ENCODE peak calls at places on chromosomes 6 and 20, in five cellular contexts. One of them, this sample, is unnamed.

GRCh38 chr20:40687384-40688128 is 1.5 kb downstream of the MAFB start:
- DNase-seq in OCI-LY7: no peak
- DNase-seq in ascending aorta: peak; percentile 77
- DNase-seq in right cardiac atrium: peak; percentile 91
- DNase-seq in uterus: peak; percentile 38
- DNase-seq in this sample: no peak

GRCh38 chr6:81088133-81088532 is 664.3 kb downstream of the TENT5A start:
- DNase-seq in OCI-LY7: no peak
- DNase-seq in ascending aorta: no peak
- DNase-seq in right cardiac atrium: no peak
- DNase-seq in uterus: no peak
- DNase-seq in this sample: no peak

GRCh38 chr6:42199106-42199981 is 4.6 kb upstream of the GUCA1B start:
- DNase-seq in OCI-LY7: no peak
- DNase-seq in ascending aorta: no peak
- DNase-seq in right cardiac atrium: no peak
- DNase-seq in uterus: no peak
- DNase-seq in this sample: no peak

GRCh38 chr6:161261325-161261724 is 12.5 kb downstream of the AGPAT4 start:
- DNase-seq in OCI-LY7: no peak
- DNase-seq in ascending aorta: no peak
- DNase-seq in right cardiac atrium: no peak
- DNase-seq in uterus: no peak
- DNase-seq in this sample: no peak

GRCh38 chr6:12614468-12614867 is 102.1 kb upstream of the PHACTR1 start:
- DNase-seq in OCI-LY7: no peak
- DNase-seq in ascending aorta: no peak
- DNase-seq in right cardiac atrium: no peak
- DNase-seq in uterus: no peak
- DNase-seq in this sample: no peak

GRCh38 chr6:148507774-148508173 is 165.1 kb downstream of the SASH1 start:
- DNase-seq in OCI-LY7: no peak
- DNase-seq in ascending aorta: peak; percentile 83
- DNase-seq in right cardiac atrium: no peak
- DNase-seq in uterus: no peak
- DNase-seq in this sample: no peak

GRCh38 chr6:152124432-152125074 is 317.1 kb downstream of the ESR1 start:
- DNase-seq in OCI-LY7: peak; percentile 44
- DNase-seq in ascending aorta: no peak
- DNase-seq in right cardiac atrium: no peak
- DNase-seq in uterus: no peak
- DNase-seq in this sample: peak; percentile 18

GRCh38 chr6:106396426-106397220 is 36.1 kb downstream of the CRYBG1 start:
- DNase-seq in OCI-LY7: no peak
- DNase-seq in ascending aorta: no peak
- DNase-seq in right cardiac atrium: no peak
- DNase-seq in uterus: no peak
- DNase-seq in this sample: no peak

GRCh38 chr20:25275813-25276532 is 28.1 kb downstream of the PYGB start:
- DNase-seq in OCI-LY7: no peak
- DNase-seq in ascending aorta: peak; percentile 56
- DNase-seq in right cardiac atrium: no peak
- DNase-seq in uterus: peak; percentile 5
- DNase-seq in this sample: no peak

GRCh38 chr6:166849762-166850181 is 106.6 kb downstream of the RNASET2 start:
- DNase-seq in OCI-LY7: peak; percentile 16
- DNase-seq in ascending aorta: no peak
- DNase-seq in right cardiac atrium: no peak
- DNase-seq in uterus: no peak
- DNase-seq in this sample: no peak

GRCh38 chr6:105135056-105135455 is 44.8 kb downstream of the POPDC3 start:
- DNase-seq in OCI-LY7: no peak
- DNase-seq in ascending aorta: no peak
- DNase-seq in right cardiac atrium: no peak
- DNase-seq in uterus: no peak
- DNase-seq in this sample: no peak

GRCh38 chr20:25706793-25707192 is 10.1 kb upstream of the ZNF337 start:
- DNase-seq in OCI-LY7: no peak
- DNase-seq in ascending aorta: no peak
- DNase-seq in right cardiac atrium: no peak
- DNase-seq in uterus: no peak
- DNase-seq in this sample: peak; percentile 38

GRCh38 chr20:10610266-10610665 is 63.5 kb downstream of the JAG1 start:
- DNase-seq in OCI-LY7: no peak
- DNase-seq in ascending aorta: no peak
- DNase-seq in right cardiac atrium: peak; percentile 78
- DNase-seq in uterus: no peak
- DNase-seq in this sample: no peak

GRCh38 chr6:102732908-102733307 is 1339.4 kb downstream of the GRIK2 start:
- DNase-seq in OCI-LY7: no peak
- DNase-seq in ascending aorta: no peak
- DNase-seq in right cardiac atrium: no peak
- DNase-seq in uterus: no peak
- DNase-seq in this sample: no peak

GRCh38 chr6:33008944-33009861 is at the start of gene HLA-DOA:
- DNase-seq in OCI-LY7: peak; percentile 89
- DNase-seq in ascending aorta: no peak
- DNase-seq in right cardiac atrium: no peak
- DNase-seq in uterus: no peak
- DNase-seq in this sample: peak; percentile 17

GRCh38 chr6:125393449-125393858 is 91.7 kb upstream of the HDDC2 start:
- DNase-seq in OCI-LY7: peak; percentile 4
- DNase-seq in ascending aorta: no peak
- DNase-seq in right cardiac atrium: no peak
- DNase-seq in uterus: no peak
- DNase-seq in this sample: no peak

GRCh38 chr6:166078294-166078693 is 89.4 kb downstream of the TBXT start:
- DNase-seq in OCI-LY7: no peak
- DNase-seq in ascending aorta: no peak
- DNase-seq in right cardiac atrium: no peak
- DNase-seq in uterus: no peak
- DNase-seq in this sample: no peak

GRCh38 chr20:10793741-10794140 is 119.9 kb upstream of the JAG1 start:
- DNase-seq in OCI-LY7: no peak
- DNase-seq in ascending aorta: no peak
- DNase-seq in right cardiac atrium: no peak
- DNase-seq in uterus: no peak
- DNase-seq in this sample: no peak

GRCh38 chr6:25010917-25011625 is 75.3 kb upstream of the RIPOR2 start:
- DNase-seq in OCI-LY7: no peak
- DNase-seq in ascending aorta: no peak
- DNase-seq in right cardiac atrium: no peak
- DNase-seq in uterus: no peak
- DNase-seq in this sample: no peak

GRCh38 chr6:15595461-15596173 is 67.2 kb downstream of the DTNBP1 start:
- DNase-seq in OCI-LY7: no peak
- DNase-seq in ascending aorta: peak; percentile 66
- DNase-seq in right cardiac atrium: no peak
- DNase-seq in uterus: no peak
- DNase-seq in this sample: no peak

GRCh38 chr6:125267806-125268523 is 33.8 kb downstream of the HDDC2 start:
- DNase-seq in OCI-LY7: no peak
- DNase-seq in ascending aorta: no peak
- DNase-seq in right cardiac atrium: no peak
- DNase-seq in uterus: no peak
- DNase-seq in this sample: no peak

DNA sequence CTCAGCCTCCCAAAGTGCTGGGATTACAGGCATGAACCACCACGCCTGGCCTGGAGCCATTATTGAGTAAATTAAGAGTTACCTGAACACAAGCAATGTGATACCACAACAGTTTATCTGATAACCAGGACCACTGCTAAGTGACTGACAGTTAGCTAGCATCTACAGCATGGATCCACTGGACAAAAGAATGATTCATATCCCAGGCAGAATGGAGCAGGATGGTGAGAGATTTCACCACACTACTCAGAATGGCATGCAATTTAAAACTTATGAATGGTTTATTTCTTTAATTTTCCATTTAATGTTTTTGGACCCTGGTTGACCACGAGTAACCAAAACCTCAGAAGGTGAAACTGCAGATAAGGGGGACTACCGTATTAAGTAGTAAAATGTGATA is 48.6 kb downstream of the RALGAPA2 start:
- DNase-seq in OCI-LY7: no peak
- DNase-seq in ascending aorta: no peak
- DNase-seq in right cardiac atrium: no peak
- DNase-seq in uterus: no peak
- DNase-seq in this sample: no peak
- H3K4me1 ChIP-seq in OCI-LY7: peaks cover 10% of the 10 kb centered on the region
- H3K4me1 ChIP-seq in ascending aorta: no peaks in the 10 kb centered on the region
- H3K4me1 ChIP-seq in right cardiac atrium: no peaks in the 10 kb centered on the region
- H3K4me1 ChIP-seq in uterus: no peaks in the 10 kb centered on the region
- H3K4me1 ChIP-seq in this sample: peaks cover 8% of the 10 kb centered on the region

DNA sequence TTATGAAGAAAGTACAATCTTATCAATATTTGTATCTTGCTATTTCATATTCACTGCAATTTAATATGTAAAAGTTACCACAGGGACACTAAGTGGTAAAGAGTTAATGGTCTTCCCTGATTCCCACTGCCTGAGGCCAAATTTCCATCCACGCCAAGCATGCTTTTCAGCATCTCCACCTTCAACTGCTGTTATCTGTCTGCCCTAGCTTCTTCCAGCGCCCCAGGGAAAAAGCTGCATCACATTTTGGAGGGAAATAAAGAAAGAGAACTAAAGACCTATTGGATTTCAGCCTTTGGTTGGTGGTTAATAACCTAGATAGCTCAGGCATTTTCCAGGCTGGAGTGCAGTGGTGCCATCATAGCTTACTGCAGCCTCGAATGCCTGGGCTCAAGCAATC is 61.3 kb upstream of the NKX2-2 start:
- DNase-seq in OCI-LY7: no peak
- DNase-seq in ascending aorta: no peak
- DNase-seq in right cardiac atrium: no peak
- DNase-seq in uterus: no peak
- DNase-seq in this sample: no peak
- H3K4me1 ChIP-seq in OCI-LY7: no peaks in the 10 kb centered on the region
- H3K4me1 ChIP-seq in ascending aorta: no peaks in the 10 kb centered on the region
- H3K4me1 ChIP-seq in right cardiac atrium: no peaks in the 10 kb centered on the region
- H3K4me1 ChIP-seq in uterus: no peaks in the 10 kb centered on the region
- H3K4me1 ChIP-seq in this sample: peaks cover 15% of the 10 kb centered on the region

DNA sequence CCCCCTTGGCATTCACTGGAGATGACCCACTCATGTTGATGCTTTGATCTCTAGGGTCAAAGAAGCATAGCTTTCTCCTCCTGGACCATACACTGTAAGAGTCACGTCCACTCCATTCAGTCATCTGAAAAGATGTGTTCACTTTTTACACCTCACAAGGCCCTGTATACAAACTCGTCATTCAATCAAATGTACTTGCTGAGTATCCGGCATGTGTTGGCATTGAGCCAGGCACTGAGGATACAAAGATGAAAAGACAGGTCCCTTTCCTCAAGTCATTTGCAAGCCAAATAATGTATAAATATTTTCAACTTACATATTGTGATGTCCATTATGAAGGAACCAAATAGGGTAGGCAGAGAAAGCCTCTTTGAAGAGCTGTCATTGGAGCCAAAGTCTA is 32.6 kb upstream of the CSNK2A1 start:
- DNase-seq in OCI-LY7: no peak
- DNase-seq in ascending aorta: no peak
- DNase-seq in right cardiac atrium: no peak
- DNase-seq in uterus: no peak
- DNase-seq in this sample: no peak
- H3K4me1 ChIP-seq in OCI-LY7: peaks cover 10% of the 10 kb centered on the region
- H3K4me1 ChIP-seq in ascending aorta: no peaks in the 10 kb centered on the region
- H3K4me1 ChIP-seq in right cardiac atrium: peaks cover 10% of the 10 kb centered on the region
- H3K4me1 ChIP-seq in uterus: no peaks in the 10 kb centered on the region
- H3K4me1 ChIP-seq in this sample: no peaks in the 10 kb centered on the region

GRCh38 chr6:108001696-108002231 is 43.8 kb upstream of the SEC63 start:
- DNase-seq in OCI-LY7: no peak
- DNase-seq in ascending aorta: no peak
- DNase-seq in right cardiac atrium: no peak
- DNase-seq in uterus: no peak
- DNase-seq in this sample: no peak
- H3K4me1 ChIP-seq in OCI-LY7: no peaks in the 10 kb centered on the region
- H3K4me1 ChIP-seq in ascending aorta: no peaks in the 10 kb centered on the region
- H3K4me1 ChIP-seq in right cardiac atrium: no peaks in the 10 kb centered on the region
- H3K4me1 ChIP-seq in uterus: no peaks in the 10 kb centered on the region
- H3K4me1 ChIP-seq in this sample: no peaks in the 10 kb centered on the region

GRCh38 chr6:144314562-144314961 is 29.4 kb downstream of the UTRN start:
- DNase-seq in OCI-LY7: no peak
- DNase-seq in ascending aorta: no peak
- DNase-seq in right cardiac atrium: no peak
- DNase-seq in uterus: no peak
- DNase-seq in this sample: no peak

GRCh38 chr6:144317736-144318135 is 32.6 kb downstream of the UTRN start:
- DNase-seq in OCI-LY7: no peak
- DNase-seq in ascending aorta: no peak
- DNase-seq in right cardiac atrium: no peak
- DNase-seq in uterus: no peak
- DNase-seq in this sample: no peak

GRCh38 chr6:144316866-144317204 is 31.7 kb downstream of the UTRN start:
- DNase-seq in OCI-LY7: no peak
- DNase-seq in ascending aorta: no peak
- DNase-seq in right cardiac atrium: no peak
- DNase-seq in uterus: no peak
- DNase-seq in this sample: no peak

GRCh38 chr6:144315226-144315980 is 30.3 kb downstream of the UTRN start:
- DNase-seq in OCI-LY7: no peak
- DNase-seq in ascending aorta: no peak
- DNase-seq in right cardiac atrium: no peak
- DNase-seq in uterus: no peak
- DNase-seq in this sample: no peak

GRCh38 chr6:144315981-144316865 is 31.1 kb downstream of the UTRN start:
- DNase-seq in OCI-LY7: no peak
- DNase-seq in ascending aorta: no peak
- DNase-seq in right cardiac atrium: no peak
- DNase-seq in uterus: no peak
- DNase-seq in this sample: no peak
- H3K4me1 ChIP-seq in OCI-LY7: no peaks in the 10 kb centered on the region
- H3K4me1 ChIP-seq in ascending aorta: peaks cover 12% of the 10 kb centered on the region
- H3K4me1 ChIP-seq in right cardiac atrium: peaks cover 21% of the 10 kb centered on the region
- H3K4me1 ChIP-seq in uterus: peaks cover 13% of the 10 kb centered on the region
- H3K4me1 ChIP-seq in this sample: no peaks in the 10 kb centered on the region

GRCh38 chr6:53658992-53659391 is 6.6 kb downstream of the KLHL31 start:
- DNase-seq in OCI-LY7: no peak
- DNase-seq in ascending aorta: no peak
- DNase-seq in right cardiac atrium: no peak
- DNase-seq in uterus: no peak
- DNase-seq in this sample: no peak
- H3K4me1 ChIP-seq in OCI-LY7: no peaks in the 10 kb centered on the region
- H3K4me1 ChIP-seq in ascending aorta: no peaks in the 10 kb centered on the region
- H3K4me1 ChIP-seq in right cardiac atrium: no peaks in the 10 kb centered on the region
- H3K4me1 ChIP-seq in uterus: no peaks in the 10 kb centered on the region
- H3K4me1 ChIP-seq in this sample: no peaks in the 10 kb centered on the region

DNA sequence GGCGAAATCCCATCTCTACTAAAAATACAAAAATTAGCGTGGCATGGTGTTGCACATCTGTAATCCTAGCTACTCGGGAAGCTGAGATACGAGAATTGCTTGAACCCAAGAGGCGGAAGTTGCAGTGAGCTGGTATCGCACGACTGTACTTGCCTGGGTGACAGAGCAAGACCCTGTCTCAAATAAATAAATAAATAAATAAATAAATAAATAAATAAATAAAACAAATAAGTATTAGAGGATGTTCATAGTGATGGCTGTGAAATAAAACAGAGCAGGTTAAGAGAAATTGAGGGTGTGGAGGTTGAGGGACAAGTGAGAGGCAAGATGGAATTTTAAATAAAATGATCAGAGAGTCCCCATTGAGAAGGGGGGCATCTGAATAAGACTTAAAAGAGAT is 124.7 kb upstream of the DST start:
- DNase-seq in OCI-LY7: no peak
- DNase-seq in ascending aorta: no peak
- DNase-seq in right cardiac atrium: no peak
- DNase-seq in uterus: no peak
- DNase-seq in this sample: no peak
- H3K4me1 ChIP-seq in OCI-LY7: no peaks in the 10 kb centered on the region
- H3K4me1 ChIP-seq in ascending aorta: peaks cover 6% of the 10 kb centered on the region
- H3K4me1 ChIP-seq in right cardiac atrium: peaks cover 11% of the 10 kb centered on the region
- H3K4me1 ChIP-seq in uterus: peaks cover 4% of the 10 kb centered on the region
- H3K4me1 ChIP-seq in this sample: no peaks in the 10 kb centered on the region

This sample was measured in CD4-positive, alpha-beta memory T cell.